ENCODE peak calls at places on chromosomes 5 and 9, in six cellular contexts. One of them, this sample, is unnamed.

GRCh38 chr5:139636207-139636792 is 11.8 kb upstream of the CXXC5 start:
- DNase-seq in CD8-positive, alpha-beta T cell: peak
- DNase-seq in left ventricle myocardium inferior: no peak
- DNase-seq in mucosa of descending colon: peak
- DNase-seq in tibial nerve: no peak
- DNase-seq in choroid plexus epithelial cell: no peak
- DNase-seq in this sample: peak

GRCh38 chr5:145689235-145689634 is 145.9 kb downstream of the PRELID2 start:
- DNase-seq in CD8-positive, alpha-beta T cell: no peak
- DNase-seq in mucosa of descending colon: no peak
- DNase-seq in left ventricle myocardium inferior: no peak
- DNase-seq in choroid plexus epithelial cell: no peak
- DNase-seq in tibial nerve: no peak
- DNase-seq in this sample: no peak

GRCh38 chr5:14347522-14347921 is 204.4 kb downstream of the TRIO start:
- DNase-seq in tibial nerve: no peak
- DNase-seq in choroid plexus epithelial cell: no peak
- DNase-seq in CD8-positive, alpha-beta T cell: no peak
- DNase-seq in left ventricle myocardium inferior: no peak
- DNase-seq in mucosa of descending colon: no peak
- DNase-seq in this sample: no peak

GRCh38 chr9:14478175-14479165 is 164.5 kb upstream of the NFIB start:
- DNase-seq in left ventricle myocardium inferior: no peak
- DNase-seq in choroid plexus epithelial cell: peak
- DNase-seq in mucosa of descending colon: no peak
- DNase-seq in CD8-positive, alpha-beta T cell: no peak
- DNase-seq in tibial nerve: no peak
- DNase-seq in this sample: no peak

GRCh38 chr5:62152394-62153123 is 153.4 kb upstream of the KIF2A start:
- DNase-seq in left ventricle myocardium inferior: no peak
- DNase-seq in choroid plexus epithelial cell: no peak
- DNase-seq in CD8-positive, alpha-beta T cell: no peak
- DNase-seq in tibial nerve: no peak
- DNase-seq in mucosa of descending colon: no peak
- DNase-seq in this sample: no peak

GRCh38 chr5:90528704-90529233 is 615 bp downstream of the LYSMD3 start:
- DNase-seq in choroid plexus epithelial cell: peak
- DNase-seq in mucosa of descending colon: peak
- DNase-seq in tibial nerve: peak
- DNase-seq in left ventricle myocardium inferior: no peak
- DNase-seq in CD8-positive, alpha-beta T cell: peak
- DNase-seq in this sample: no peak

GRCh38 chr5:68315679-68316271 is 100.2 kb downstream of the PIK3R1 start:
- DNase-seq in mucosa of descending colon: no peak
- DNase-seq in tibial nerve: no peak
- DNase-seq in left ventricle myocardium inferior: no peak
- DNase-seq in choroid plexus epithelial cell: no peak
- DNase-seq in CD8-positive, alpha-beta T cell: no peak
- DNase-seq in this sample: peak

GRCh38 chr5:75020016-75020656 is 32.2 kb downstream of the GCNT4 start:
- DNase-seq in left ventricle myocardium inferior: no peak
- DNase-seq in tibial nerve: no peak
- DNase-seq in CD8-positive, alpha-beta T cell: no peak
- DNase-seq in choroid plexus epithelial cell: no peak
- DNase-seq in mucosa of descending colon: no peak
- DNase-seq in this sample: no peak

GRCh38 chr9:97889941-97890557 is 32.3 kb downstream of the TRMO start:
- DNase-seq in left ventricle myocardium inferior: no peak
- DNase-seq in choroid plexus epithelial cell: peak
- DNase-seq in mucosa of descending colon: peak
- DNase-seq in CD8-positive, alpha-beta T cell: peak
- DNase-seq in tibial nerve: no peak
- DNase-seq in this sample: peak

GRCh38 chr5:59276886-59277514 is 616.5 kb downstream of the PDE4D start:
- DNase-seq in mucosa of descending colon: peak
- DNase-seq in CD8-positive, alpha-beta T cell: no peak
- DNase-seq in choroid plexus epithelial cell: peak
- DNase-seq in tibial nerve: no peak
- DNase-seq in left ventricle myocardium inferior: no peak
- DNase-seq in this sample: no peak

GRCh38 chr9:88833946-88834345 is 157.3 kb upstream of the S1PR3 start:
- DNase-seq in choroid plexus epithelial cell: no peak
- DNase-seq in tibial nerve: no peak
- DNase-seq in left ventricle myocardium inferior: no peak
- DNase-seq in mucosa of descending colon: no peak
- DNase-seq in CD8-positive, alpha-beta T cell: no peak
- DNase-seq in this sample: no peak

GRCh38 chr5:37738057-37738691 is 101.7 kb downstream of the GDNF start:
- DNase-seq in tibial nerve: peak
- DNase-seq in left ventricle myocardium inferior: no peak
- DNase-seq in choroid plexus epithelial cell: peak
- DNase-seq in CD8-positive, alpha-beta T cell: no peak
- DNase-seq in mucosa of descending colon: peak
- DNase-seq in this sample: peak

GRCh38 chr9:98933890-98934289 is 9.8 kb upstream of the COL15A1 start:
- DNase-seq in tibial nerve: no peak
- DNase-seq in left ventricle myocardium inferior: no peak
- DNase-seq in mucosa of descending colon: no peak
- DNase-seq in choroid plexus epithelial cell: no peak
- DNase-seq in CD8-positive, alpha-beta T cell: no peak
- DNase-seq in this sample: no peak

GRCh38 chr5:88765798-88766197 is 117.2 kb downstream of the MEF2C start:
- DNase-seq in tibial nerve: no peak
- DNase-seq in left ventricle myocardium inferior: no peak
- DNase-seq in choroid plexus epithelial cell: no peak
- DNase-seq in CD8-positive, alpha-beta T cell: no peak
- DNase-seq in mucosa of descending colon: no peak
- DNase-seq in this sample: no peak

GRCh38 chr9:32395483-32396216 is 11.2 kb downstream of the ACO1 start:
- DNase-seq in tibial nerve: peak
- DNase-seq in left ventricle myocardium inferior: peak
- DNase-seq in choroid plexus epithelial cell: peak
- DNase-seq in mucosa of descending colon: no peak
- DNase-seq in CD8-positive, alpha-beta T cell: no peak
- DNase-seq in this sample: no peak

GRCh38 chr9:12934515-12935301 is 159.9 kb downstream of the LURAP1L start:
- DNase-seq in choroid plexus epithelial cell: no peak
- DNase-seq in mucosa of descending colon: no peak
- DNase-seq in CD8-positive, alpha-beta T cell: no peak
- DNase-seq in left ventricle myocardium inferior: no peak
- DNase-seq in tibial nerve: no peak
- DNase-seq in this sample: no peak

GRCh38 chr9:38089387-38090165 is 20.5 kb upstream of the SHB start:
- DNase-seq in mucosa of descending colon: no peak
- DNase-seq in left ventricle myocardium inferior: no peak
- DNase-seq in tibial nerve: no peak
- DNase-seq in choroid plexus epithelial cell: no peak
- DNase-seq in CD8-positive, alpha-beta T cell: no peak
- DNase-seq in this sample: no peak

GRCh38 chr9:99490736-99491135 is 268.7 kb downstream of the SEC61B start:
- DNase-seq in mucosa of descending colon: no peak
- DNase-seq in choroid plexus epithelial cell: peak
- DNase-seq in left ventricle myocardium inferior: no peak
- DNase-seq in tibial nerve: no peak
- DNase-seq in CD8-positive, alpha-beta T cell: no peak
- DNase-seq in this sample: no peak

GRCh38 chr9:38652044-38652443 is 31.6 kb upstream of the ANKRD18A start:
- DNase-seq in tibial nerve: no peak
- DNase-seq in choroid plexus epithelial cell: no peak
- DNase-seq in CD8-positive, alpha-beta T cell: no peak
- DNase-seq in left ventricle myocardium inferior: no peak
- DNase-seq in mucosa of descending colon: peak
- DNase-seq in this sample: no peak

GRCh38 chr5:54087436-54087835 is 222.9 kb downstream of the ARL15 start:
- DNase-seq in tibial nerve: no peak
- DNase-seq in left ventricle myocardium inferior: no peak
- DNase-seq in CD8-positive, alpha-beta T cell: no peak
- DNase-seq in mucosa of descending colon: no peak
- DNase-seq in choroid plexus epithelial cell: peak
- DNase-seq in this sample: no peak

GRCh38 chr9:129751841-129752801 is 721 bp downstream of the PTGES start:
- DNase-seq in choroid plexus epithelial cell: no peak
- DNase-seq in mucosa of descending colon: peak
- DNase-seq in left ventricle myocardium inferior: peak
- DNase-seq in CD8-positive, alpha-beta T cell: no peak
- DNase-seq in tibial nerve: no peak
- DNase-seq in this sample: no peak

GRCh38 chr9:9117866-9118265 is 1318.3 kb upstream of the DMAC1 start:
- DNase-seq in choroid plexus epithelial cell: no peak
- DNase-seq in left ventricle myocardium inferior: no peak
- DNase-seq in mucosa of descending colon: peak
- DNase-seq in CD8-positive, alpha-beta T cell: no peak
- DNase-seq in tibial nerve: no peak
- DNase-seq in this sample: no peak

DNA sequence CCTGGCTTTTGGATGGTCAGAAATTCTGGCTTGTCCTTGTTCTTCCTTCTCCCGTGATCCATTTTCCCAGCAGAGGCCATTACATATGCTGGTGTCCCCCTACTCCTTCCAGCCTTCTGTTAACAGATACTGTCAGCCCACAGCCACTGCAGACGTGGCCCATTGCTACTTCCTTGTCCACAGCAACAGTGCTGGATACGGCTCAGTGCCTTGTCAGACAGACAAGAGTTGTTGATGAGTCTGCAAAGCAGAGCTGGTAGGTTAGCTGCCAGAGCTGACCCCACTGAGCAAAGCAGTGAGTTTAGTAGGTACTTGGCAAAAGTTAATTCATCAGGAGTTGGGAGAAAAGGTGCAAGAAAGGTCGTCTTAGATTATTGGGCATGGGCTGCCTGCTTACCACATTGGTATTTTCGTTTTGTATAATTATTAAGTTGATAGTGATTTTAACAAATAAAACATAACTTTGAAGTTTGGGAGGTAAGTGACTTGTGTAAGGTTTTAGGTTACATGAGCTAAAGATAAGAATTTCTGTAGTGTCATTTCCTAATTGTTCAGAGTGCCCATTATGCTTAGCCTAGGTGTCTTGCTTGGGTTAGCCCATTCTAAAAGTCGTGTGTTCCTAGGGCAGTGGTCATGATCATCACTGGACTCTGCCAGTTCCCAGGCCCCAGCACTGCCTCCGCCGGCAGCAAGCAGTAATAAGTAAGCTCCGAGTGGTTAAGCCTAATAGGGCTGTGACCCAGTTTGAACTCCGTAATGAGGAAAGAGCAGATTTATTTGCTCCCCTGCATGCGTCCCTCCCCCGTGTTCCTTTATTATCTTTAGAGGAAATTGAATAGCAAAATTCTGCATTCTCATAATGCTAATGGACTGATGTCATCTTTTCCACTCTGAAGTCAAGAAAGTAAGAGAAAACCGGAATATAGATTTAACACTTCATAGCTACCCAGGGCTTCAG is 292.0 kb downstream of the FANCC start:
- DNase-seq in tibial nerve: peak
- DNase-seq in choroid plexus epithelial cell: peak
- DNase-seq in mucosa of descending colon: peak
- DNase-seq in left ventricle myocardium inferior: peak
- DNase-seq in CD8-positive, alpha-beta T cell: no peak
- DNase-seq in this sample: no peak
- TF ChIP-seq CTCF in tibial nerve: peak
- TF ChIP-seq CTCF in choroid plexus epithelial cell: peak
- TF ChIP-seq CTCF in mucosa of descending colon: no peak
- TF ChIP-seq CTCF in left ventricle myocardium inferior: peak
- TF ChIP-seq CTCF in CD8-positive, alpha-beta T cell: no peak
- TF ChIP-seq CTCF in this sample: no peak

DNA sequence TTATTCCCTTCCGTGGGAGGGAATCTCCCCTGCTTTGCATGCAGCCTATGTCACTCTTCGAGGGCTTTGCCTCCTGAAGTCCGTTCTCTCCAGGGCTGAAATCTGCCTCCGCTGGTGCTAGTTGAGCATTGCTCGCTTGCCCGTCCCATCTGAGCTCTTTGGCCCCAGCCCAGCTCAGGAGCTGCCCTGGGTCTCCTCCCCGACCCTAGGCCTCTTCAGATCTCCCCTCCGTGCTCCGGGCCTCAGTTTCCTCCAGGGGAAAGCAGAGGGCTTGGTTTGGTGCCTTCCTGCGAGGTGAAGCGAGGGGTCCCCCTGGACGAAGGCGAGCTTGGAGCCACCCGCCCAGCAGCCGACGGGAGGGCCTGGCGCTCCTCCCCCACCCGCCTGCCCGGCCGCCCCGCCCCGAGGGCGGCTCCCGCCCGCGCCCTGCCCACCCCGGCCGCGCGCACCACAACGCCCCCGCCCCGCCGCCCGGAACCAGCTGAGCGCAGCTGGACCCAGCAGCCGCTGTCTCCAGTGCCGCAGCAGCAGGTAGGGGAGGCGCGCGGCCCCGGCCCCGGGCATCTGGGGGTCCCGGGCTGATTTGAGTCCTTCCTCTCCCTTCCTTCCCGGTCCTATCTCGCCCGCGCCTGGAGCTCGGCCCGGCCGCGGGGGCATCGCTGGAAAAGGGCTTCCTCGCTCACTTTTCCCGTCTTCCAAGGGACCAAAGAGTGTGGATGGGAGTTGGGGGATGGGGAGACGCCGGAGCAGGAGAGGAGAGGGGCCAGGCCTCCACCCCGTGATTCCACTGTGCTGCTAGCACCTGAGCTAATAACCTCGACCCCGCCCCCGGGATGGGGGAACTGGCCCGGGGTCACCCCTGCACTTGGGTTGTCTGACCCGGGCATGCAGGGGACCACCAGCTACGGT is at the start of gene GSN:
- DNase-seq in tibial nerve: peak
- DNase-seq in choroid plexus epithelial cell: peak
- DNase-seq in left ventricle myocardium inferior: peak
- DNase-seq in CD8-positive, alpha-beta T cell: peak
- DNase-seq in mucosa of descending colon: peak
- DNase-seq in this sample: peak
- TF ChIP-seq CTCF in tibial nerve: no peak
- TF ChIP-seq CTCF in choroid plexus epithelial cell: peak
- TF ChIP-seq CTCF in left ventricle myocardium inferior: peak
- TF ChIP-seq CTCF in CD8-positive, alpha-beta T cell: no peak
- TF ChIP-seq CTCF in mucosa of descending colon: no peak
- TF ChIP-seq CTCF in this sample: no peak

GRCh38 chr5:11822598-11822997 is 81.6 kb downstream of the CTNND2 start:
- DNase-seq in mucosa of descending colon: no peak
- DNase-seq in CD8-positive, alpha-beta T cell: no peak
- DNase-seq in choroid plexus epithelial cell: no peak
- DNase-seq in tibial nerve: no peak
- DNase-seq in left ventricle myocardium inferior: no peak
- DNase-seq in this sample: no peak
- TF ChIP-seq CTCF in mucosa of descending colon: no peak
- TF ChIP-seq CTCF in CD8-positive, alpha-beta T cell: no peak
- TF ChIP-seq CTCF in choroid plexus epithelial cell: no peak
- TF ChIP-seq CTCF in tibial nerve: no peak
- TF ChIP-seq CTCF in left ventricle myocardium inferior: no peak
- TF ChIP-seq CTCF in this sample: no peak

DNA sequence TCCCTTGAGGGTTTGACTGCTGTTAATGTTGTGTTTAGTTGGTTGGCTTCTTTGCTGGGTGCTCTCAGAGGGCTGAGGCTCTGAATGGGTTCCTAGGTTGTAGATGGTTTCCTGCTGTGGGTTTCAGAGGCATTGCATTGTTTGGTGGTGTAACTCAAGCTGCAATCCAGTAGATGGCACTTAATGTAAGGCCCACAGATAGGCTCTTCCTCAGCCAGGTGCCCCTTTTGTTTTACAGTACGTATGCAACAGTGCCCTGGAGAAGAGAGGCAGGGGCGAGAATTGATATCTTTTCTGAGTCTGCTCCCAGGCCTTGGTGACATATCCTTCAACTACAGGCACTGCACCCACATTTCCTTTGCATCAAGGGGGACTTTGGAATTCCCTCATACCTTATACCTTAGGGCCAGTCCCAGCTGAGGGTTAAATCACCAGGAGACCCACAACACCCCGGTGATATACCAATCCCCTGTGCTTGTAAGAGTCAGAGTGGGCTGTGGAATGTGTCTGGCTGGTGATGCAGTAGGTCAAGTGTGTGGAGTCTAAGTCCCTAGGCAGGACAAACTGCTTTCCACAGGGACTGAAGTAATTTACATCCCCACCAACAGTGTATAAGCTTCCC is 7.0 kb upstream of the UGT3A2 start:
- DNase-seq in tibial nerve: no peak
- DNase-seq in mucosa of descending colon: no peak
- DNase-seq in choroid plexus epithelial cell: peak
- DNase-seq in CD8-positive, alpha-beta T cell: no peak
- DNase-seq in left ventricle myocardium inferior: no peak
- DNase-seq in this sample: peak
- TF ChIP-seq CTCF in tibial nerve: no peak
- TF ChIP-seq CTCF in mucosa of descending colon: no peak
- TF ChIP-seq CTCF in choroid plexus epithelial cell: peak
- TF ChIP-seq CTCF in CD8-positive, alpha-beta T cell: no peak
- TF ChIP-seq CTCF in left ventricle myocardium inferior: no peak
- TF ChIP-seq CTCF in this sample: no peak